ENCODE peak calls at places on chromosomes 5 and 9, in four cellular contexts. T is mammary epithelial cell, V is HCT116, O is SK-N-MC. R is an unnamed sample.

GRCh38 chr5:173454381-173454763 is 126.2 kb upstream of the STC2 start:
- DNase-seq in T (no peak), V (no peak), O (no peak), R (no peak)

GRCh38 chr9:118121361-118121760 is 417.2 kb downstream of the TLR4 start:
- DNase-seq in T (peak), V (no peak), O (no peak), R (no peak)

GRCh38 chr5:33928283-33928682 is 7.9 kb upstream of the RXFP3 start:
- DNase-seq in T (no peak), V (no peak), O (no peak), R (no peak)

GRCh38 chr5:115243412-115243811 is 19.3 kb downstream of the PGGT1B start:
- DNase-seq in T (peak), V (no peak), O (no peak), R (no peak)

GRCh38 chr5:55102345-55102744 is at the start of gene GZMA:
- DNase-seq in T (no peak), V (no peak), O (no peak), R (peak)

GRCh38 chr5:56667692-56668091 is 147.7 kb upstream of the MAP3K1 start:
- DNase-seq in T (no peak), V (no peak), O (no peak), R (no peak)

GRCh38 chr5:41286165-41286564 is 72.8 kb upstream of the C6 start:
- DNase-seq in T (no peak), V (no peak), O (no peak), R (no peak)

GRCh38 chr5:172644711-172645110 is 3.6 kb downstream of the NEURL1B start:
- DNase-seq in T (no peak), V (no peak), O (no peak), R (no peak)

GRCh38 chr5:160923927-160924705 is 72.1 kb upstream of the ATP10B start:
- DNase-seq in T (peak), V (no peak), O (no peak), R (no peak)

GRCh38 chr5:147483961-147484707 is 25.7 kb downstream of the DPYSL3 start:
- DNase-seq in T (peak), V (no peak), O (peak), R (no peak)

GRCh38 chr9:137719194-137719593 is 100.4 kb downstream of the EHMT1 start:
- DNase-seq in T (no peak), V (no peak), O (no peak), R (no peak)

GRCh38 chr5:134145779-134146581 is 30.8 kb downstream of the SKP1 start:
- DNase-seq in T (peak), V (peak), O (peak), R (peak)

GRCh38 chr9:122954253-122954691 is 13.5 kb downstream of the RABGAP1 start:
- DNase-seq in T (peak), V (no peak), O (no peak), R (no peak)

GRCh38 chr5:157271740-157272271 is 5.9 kb downstream of the CYFIP2 start:
- DNase-seq in T (no peak), V (no peak), O (no peak), R (peak)

GRCh38 chr5:174794941-174795672 is 70.7 kb downstream of the MSX2 start:
- DNase-seq in T (no peak), V (no peak), O (no peak), R (no peak)

GRCh38 chr9:136268318-136268717 is 22.7 kb upstream of the QSOX2 start:
- DNase-seq in T (no peak), V (no peak), O (no peak), R (no peak)

GRCh38 chr9:38250279-38251035 is 142.0 kb upstream of the ALDH1B1 start:
- DNase-seq in T (no peak), V (no peak), O (no peak), R (no peak)

GRCh38 chr9:87193925-87194380 is 246.6 kb upstream of the GAS1 start:
- DNase-seq in T (peak), V (no peak), O (peak), R (no peak)

GRCh38 chr9:115944166-115944948 is 209.2 kb upstream of the PAPPA start:
- DNase-seq in T (peak), V (no peak), O (no peak), R (no peak)

GRCh38 chr5:167280111-167280510 is 1011.3 kb upstream of the WWC1 start:
- DNase-seq in T (no peak), V (no peak), O (no peak), R (no peak)

GRCh38 chr5:64773533-64773932 is 4.8 kb downstream of the CWC27 start:
- DNase-seq in T (no peak), V (no peak), O (peak), R (no peak)

GRCh38 chr5:153562189-153562588 is 71.7 kb downstream of the GRIA1 start:
- DNase-seq in T (peak), V (no peak), O (no peak), R (no peak)

DNA sequence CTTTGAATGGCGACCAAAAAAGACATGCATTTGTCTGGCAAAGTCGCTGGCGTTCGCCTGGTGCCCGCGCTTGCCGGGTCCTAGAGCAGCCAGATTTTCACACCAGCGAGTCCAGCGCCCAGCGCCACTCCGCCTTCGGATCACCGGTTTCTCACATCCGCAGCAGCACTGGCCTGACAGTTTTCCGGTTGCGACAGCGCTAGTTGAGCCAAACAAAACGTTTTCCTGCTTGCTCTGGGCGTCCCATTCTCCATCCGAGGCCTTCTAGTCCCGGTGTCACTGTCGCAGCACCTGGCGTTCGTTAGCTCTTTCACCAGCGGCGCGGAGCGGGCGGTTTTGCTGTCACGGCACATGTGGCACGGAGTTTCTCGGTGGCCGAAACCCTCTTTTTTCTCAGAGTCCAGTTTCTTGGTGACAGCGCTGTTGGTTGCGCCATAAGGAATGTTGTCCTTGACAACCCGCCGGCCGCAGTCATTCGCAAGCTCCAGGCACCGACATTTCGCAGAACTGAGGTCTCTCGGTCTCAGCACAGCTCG is 48.0 kb downstream of the ANXA2R start:
- DNase-seq in T (peak), V (peak), O (no peak), R (peak)
- TF ChIP-seq EZH2 in T (no peak), V (no peak), O (no peak), R (no peak)

GRCh38 chr5:136374003-136374402 is 8.7 kb upstream of the TRPC7 start:
- DNase-seq in T (peak), V (no peak), O (no peak), R (no peak)

GRCh38 chr5:136375920-136376319 is 10.6 kb upstream of the TRPC7 start:
- DNase-seq in T (no peak), V (no peak), O (no peak), R (no peak)

DNA sequence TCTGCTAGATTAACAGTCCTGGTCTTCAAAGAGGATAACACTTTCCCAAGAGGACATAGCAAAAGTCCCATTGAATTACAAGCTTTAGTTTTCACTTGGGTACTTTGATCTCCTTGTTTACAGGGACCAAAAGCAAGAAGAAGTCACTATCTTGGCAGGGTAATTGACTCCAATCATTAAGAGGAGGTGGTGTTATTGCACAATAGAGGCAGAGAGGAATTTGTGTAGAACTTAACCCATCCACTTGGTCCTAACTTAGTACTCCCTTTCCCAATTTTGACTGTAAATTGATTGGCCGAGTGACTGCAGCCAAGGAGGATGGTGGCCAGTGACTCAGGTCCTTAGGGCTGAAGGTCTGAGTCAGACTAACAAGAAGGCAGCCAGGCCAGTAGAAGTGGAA is 9.3 kb upstream of the TRPC7 start:
- DNase-seq in T (no peak), V (no peak), O (no peak), R (no peak)
- H3K4me3 ChIP-seq in T (no peak), V (no peak), O (no peak), R (no peak)

GRCh38 chr9:77011973-77012817 is 7.3 kb upstream of the FOXB2 start:
- DNase-seq in T (no peak), V (peak), O (no peak), R (peak)
- TF ChIP-seq EZH2 in T (peak), V (no peak), O (peak), R (no peak)

GRCh38 chr5:128965638-128966302 is 482 bp downstream of the SLC27A6 start:
- DNase-seq in T (no peak), V (no peak), O (no peak), R (no peak)
- H3K4me3 ChIP-seq in T (peak), V (peak), O (no peak), R (no peak)

GRCh38 chr5:132557425-132557805 is 638 bp downstream of the RAD50 start:
- DNase-seq in T (peak), V (peak), O (no peak), R (peak)
- TF ChIP-seq EZH2 in T (no peak), V (no peak), O (no peak), R (no peak)

GRCh38 chr9:94920439-94920951 is 194.0 kb downstream of the AOPEP start:
- DNase-seq in T (no peak), V (no peak), O (peak), R (no peak)
- H3K4me3 ChIP-seq in T (no peak), V (no peak), O (peak), R (no peak)

GRCh38 chr5:17216176-17216973 is 1.1 kb upstream of the BASP1 start:
- DNase-seq in T (peak), V (peak), O (peak), R (peak)
- TF ChIP-seq EZH2 in T (peak), V (no peak), O (no peak), R (no peak)

GRCh38 chr9:133733421-133734250 is 4.5 kb downstream of the SARDH start:
- DNase-seq in T (no peak), V (no peak), O (no peak), R (no peak)

GRCh38 chr9:133737071-133737773 is 930 bp downstream of the SARDH start:
- DNase-seq in T (no peak), V (no peak), O (no peak), R (no peak)

GRCh38 chr9:133734600-133735414 is 3.3 kb downstream of the SARDH start:
- DNase-seq in T (no peak), V (no peak), O (no peak), R (no peak)

GRCh38 chr9:133735894-133736293 is 2.3 kb downstream of the SARDH start:
- DNase-seq in T (no peak), V (no peak), O (no peak), R (no peak)

DNA sequence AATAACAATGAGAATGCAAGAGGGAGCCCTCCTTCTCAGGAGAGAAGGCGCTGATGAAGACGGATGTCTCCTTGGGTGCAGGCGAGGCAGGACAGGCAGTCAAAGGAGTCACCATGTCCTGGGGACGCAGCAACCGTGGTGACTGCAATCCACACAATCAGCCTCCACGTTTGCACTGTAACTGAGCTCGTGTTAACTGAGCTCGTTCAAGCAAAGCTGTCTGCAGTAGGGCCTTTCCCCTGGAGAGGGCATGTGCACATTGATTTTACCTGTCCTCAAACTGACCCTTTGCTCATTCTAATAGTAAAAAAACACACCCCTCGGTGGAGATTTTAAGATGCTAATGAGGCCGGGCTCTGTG is 2.8 kb downstream of the SARDH start:
- DNase-seq in T (no peak), V (no peak), O (no peak), R (no peak)
- H3K4me3 ChIP-seq in T (no peak), V (no peak), O (no peak), R (no peak)